ENCODE peak calls at places on chromosome 18, in ten cellular contexts. Z is heart right ventricle; M is ovary; P is HAP-1; L is mammary epithelial cell; Y is sigmoid colon; U is heart left ventricle; R is astrocyte; Q is pancreas; D is CD8-positive, alpha-beta memory T cell. N is an unnamed sample.
A peak's percentile ranks its signal among the peaks of the same experiment; 100 is the strongest.

GRCh38 chr18:76619342-76620315 is 124.6 kb upstream of the ZNF516 start:
- DNase-seq in R (peak; percentile 88), M (peak; percentile 83), Y (peak; percentile 86), Z (peak; percentile 54), D (no peak), P (peak; percentile 54), Q (peak; percentile 82), L (peak; percentile 98), U (peak; percentile 70), N (peak; percentile 81)

GRCh38 chr18:43893001-43893637 is 615.8 kb upstream of the SYT4 start:
- DNase-seq in U (no peak), R (peak; percentile 99), L (peak; percentile 92), Z (no peak), Q (no peak), P (no peak), D (no peak), M (no peak), Y (no peak), N (no peak)

GRCh38 chr18:65206551-65207260 is 544.1 kb upstream of the CDH7 start:
- DNase-seq in R (no peak), L (no peak), U (no peak), D (no peak), P (no peak), Z (no peak), Q (peak; percentile 31), M (peak; percentile 2), Y (no peak), N (no peak)

GRCh38 chr18:58135806-58136331 is 91.8 kb downstream of the NEDD4L start:
- DNase-seq in Q (no peak), M (peak; percentile 55), P (peak; percentile 77), R (peak; percentile 38), U (peak; percentile 29), Z (no peak), D (peak; percentile 46), L (peak; percentile 52), Y (no peak), N (peak; percentile 71)

GRCh38 chr18:47883771-47884413 is 46.6 kb downstream of the SMAD2 start:
- DNase-seq in M (no peak), Y (no peak), U (no peak), Q (no peak), P (no peak), L (peak; percentile 91), D (no peak), R (peak; percentile 81), Z (no peak), N (no peak)

GRCh38 chr18:26017929-26018328 is 72.5 kb downstream of the SS18 start:
- DNase-seq in D (no peak), P (no peak), Z (no peak), Q (no peak), L (no peak), Y (no peak), R (no peak), U (no peak), M (no peak), N (no peak)

GRCh38 chr18:58095251-58095650 is 51.2 kb downstream of the NEDD4L start:
- DNase-seq in U (no peak), L (no peak), R (no peak), D (no peak), M (no peak), Z (no peak), Y (no peak), P (no peak), Q (no peak), N (no peak)

GRCh38 chr18:12394428-12394827 is 13.3 kb upstream of the PRELID3A start:
- DNase-seq in Q (no peak), D (no peak), Y (peak; percentile 37), M (no peak), L (no peak), P (no peak), Z (no peak), U (no peak), R (no peak), N (no peak)

GRCh38 chr18:29540548-29540947 is 1363.6 kb upstream of the CDH2 start:
- DNase-seq in D (no peak), Z (no peak), Q (no peak), R (no peak), P (no peak), L (no peak), M (no peak), U (no peak), Y (no peak), N (no peak)

GRCh38 chr18:23133860-23134779 is 1.2 kb upstream of the CABLES1 start:
- DNase-seq in P (peak; percentile 58), Y (no peak), M (no peak), L (peak; percentile 42), Z (no peak), U (no peak), R (no peak), Q (no peak), D (no peak), N (no peak)

GRCh38 chr18:34219651-34220050 is 5.1 kb downstream of the NOL4 start:
- DNase-seq in Q (no peak), M (no peak), P (no peak), D (no peak), Y (no peak), L (no peak), U (no peak), R (no peak), Z (no peak), N (no peak)
- H3K4me1 ChIP-seq in Q (peaks cover 9% of the 10 kb centered on the region), M (peaks cover 10% of the 10 kb centered on the region), P (no peaks in the 10 kb centered on the region), D (no peaks in the 10 kb centered on the region), Y (no peaks in the 10 kb centered on the region), L (peaks cover 27% of the 10 kb centered on the region), U (peaks cover 12% of the 10 kb centered on the region), R (peaks cover 21% of the 10 kb centered on the region), Z (peaks cover 28% of the 10 kb centered on the region), N (peaks cover 4% of the 10 kb centered on the region)

GRCh38 chr18:62248313-62248712 is 61.3 kb downstream of the RELCH start:
- DNase-seq in U (no peak), R (no peak), Y (no peak), D (no peak), Q (no peak), L (no peak), M (no peak), P (no peak), Z (no peak), N (no peak)
- H3K27me3 ChIP-seq in U (no peaks in the 10 kb centered on the region), R (no peaks in the 10 kb centered on the region), Y (no peaks in the 10 kb centered on the region), D (no peaks in the 10 kb centered on the region), Q (no peaks in the 10 kb centered on the region), L (no peaks in the 10 kb centered on the region), M (no peaks in the 10 kb centered on the region), P (no peaks in the 10 kb centered on the region), Z (no peaks in the 10 kb centered on the region), N (no peaks in the 10 kb centered on the region)

DNA sequence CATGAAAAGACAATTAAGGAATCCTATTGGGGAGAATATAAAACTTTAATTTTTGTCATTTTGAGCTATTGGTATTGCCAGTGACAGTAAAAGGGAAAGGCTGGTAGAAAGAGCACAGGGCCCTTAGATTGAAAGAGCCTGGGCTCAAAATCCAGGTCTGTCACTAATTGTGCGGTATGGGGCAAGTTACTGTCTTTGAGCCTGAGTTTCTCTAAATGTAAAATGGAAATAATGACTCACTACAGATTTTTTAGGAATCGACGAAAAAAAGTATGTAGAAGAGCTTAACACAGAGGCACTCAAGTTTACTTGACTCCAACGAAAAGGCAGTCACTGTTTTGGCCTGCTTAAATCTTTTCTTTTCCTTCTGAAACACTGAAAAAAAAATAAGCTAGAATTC is 7.0 kb downstream of the NDUFV2 start:
- DNase-seq in Q (no peak), U (no peak), Z (no peak), L (no peak), R (peak; percentile 63), D (no peak), M (no peak), Y (no peak), P (peak; percentile 11), N (no peak)
- H3K4me1 ChIP-seq in Q (peaks cover 62% of the 10 kb centered on the region), U (peaks cover 42% of the 10 kb centered on the region), Z (peaks cover 99% of the 10 kb centered on the region), L (peaks cover 27% of the 10 kb centered on the region), R (peaks cover 17% of the 10 kb centered on the region), D (peaks cover 91% of the 10 kb centered on the region), M (peaks cover 15% of the 10 kb centered on the region), Y (no peaks in the 10 kb centered on the region), P (peaks cover 57% of the 10 kb centered on the region), N (peaks cover 6% of the 10 kb centered on the region)

DNA sequence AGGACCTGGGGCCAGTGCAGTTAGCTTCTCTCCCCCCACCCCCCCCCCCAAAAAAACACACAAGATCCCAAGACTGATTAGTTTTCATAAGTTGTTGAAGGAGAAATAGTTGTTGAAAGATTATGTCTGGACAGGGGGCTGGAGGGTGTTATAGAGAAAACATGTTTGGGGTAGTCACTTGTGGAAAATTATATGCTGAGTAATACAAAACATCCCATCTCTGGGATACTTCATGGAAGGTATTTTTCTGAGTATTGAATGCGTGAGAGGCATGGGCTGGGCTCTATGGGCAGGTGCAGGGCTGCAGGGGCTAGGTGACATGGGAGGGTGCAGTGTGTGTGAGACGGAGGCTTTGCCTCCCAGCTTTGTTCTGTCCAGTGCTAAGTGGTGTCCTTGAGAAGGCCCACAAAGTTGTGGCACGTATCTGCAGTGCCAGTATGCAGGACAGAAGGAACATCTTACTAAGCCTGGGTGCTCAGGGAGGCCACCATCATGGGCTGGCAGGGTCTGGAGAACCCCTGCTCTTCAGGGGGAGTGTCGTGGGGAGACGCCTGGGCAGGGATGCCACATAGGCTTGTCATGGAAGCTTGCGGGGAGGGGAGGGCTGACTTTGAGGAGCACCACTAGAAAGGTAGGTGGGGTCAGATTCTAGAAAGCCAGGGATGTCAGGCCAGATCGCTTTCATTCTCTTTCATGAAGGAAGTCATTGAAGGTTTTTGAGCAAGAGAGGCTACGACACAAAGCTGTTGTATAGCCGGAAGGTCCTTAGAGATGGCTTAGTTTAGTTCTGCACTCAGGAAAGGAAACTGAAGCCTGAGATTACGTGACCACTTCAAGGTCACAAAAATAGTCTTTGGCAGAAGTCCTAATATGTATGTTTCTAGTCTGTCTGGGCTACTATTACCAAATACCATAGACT is 232.0 kb downstream of the LDLRAD4 start:
- DNase-seq in Q (no peak), L (no peak), P (no peak), M (no peak), R (no peak), Z (no peak), Y (peak; percentile 56), U (no peak), D (no peak), N (peak; percentile 43)
- H3K27me3 ChIP-seq in Q (no peaks in the 10 kb centered on the region), L (no peaks in the 10 kb centered on the region), P (no peaks in the 10 kb centered on the region), M (no peaks in the 10 kb centered on the region), R (no peaks in the 10 kb centered on the region), Z (no peaks in the 10 kb centered on the region), Y (no peaks in the 10 kb centered on the region), U (no peaks in the 10 kb centered on the region), D (no peaks in the 10 kb centered on the region), N (no peaks in the 10 kb centered on the region)

GRCh38 chr18:8422391-8422790 is 186.8 kb upstream of the RAB12 start:
- DNase-seq in M (no peak), Y (no peak), D (no peak), L (no peak), Q (no peak), Z (no peak), U (no peak), P (no peak), R (no peak), N (no peak)

GRCh38 chr18:8424481-8424880 is 184.8 kb upstream of the RAB12 start:
- DNase-seq in Z (no peak), L (no peak), P (no peak), Y (no peak), Q (no peak), M (no peak), U (no peak), D (no peak), R (no peak), N (no peak)

GRCh38 chr18:8426401-8426800 is 182.8 kb upstream of the RAB12 start:
- DNase-seq in M (no peak), D (no peak), U (no peak), Z (no peak), Q (no peak), Y (no peak), R (no peak), L (no peak), P (no peak), N (no peak)

GRCh38 chr18:8424917-8425725 is 184.1 kb upstream of the RAB12 start:
- DNase-seq in D (no peak), Y (no peak), M (no peak), P (no peak), L (peak; percentile 92), R (peak; percentile 82), Q (no peak), Z (no peak), U (no peak), N (no peak)

GRCh38 chr18:8423051-8423558 is 186.1 kb upstream of the RAB12 start:
- DNase-seq in D (no peak), M (no peak), Q (no peak), Y (no peak), L (peak; percentile 61), Z (no peak), P (no peak), U (no peak), R (peak; percentile 65), N (no peak)
- H3K4me1 ChIP-seq in D (no peaks in the 10 kb centered on the region), M (no peaks in the 10 kb centered on the region), Q (no peaks in the 10 kb centered on the region), Y (no peaks in the 10 kb centered on the region), L (peaks cover 27% of the 10 kb centered on the region), Z (peaks cover 8% of the 10 kb centered on the region), P (no peaks in the 10 kb centered on the region), U (no peaks in the 10 kb centered on the region), R (peaks cover 21% of the 10 kb centered on the region), N (no peaks in the 10 kb centered on the region)

N was measured in right cardiac atrium.